ENCODE peak calls at places on chromosome 21, in seven cellular contexts. Z, D, E, B, H, L and C are unnamed samples.

GRCh38 chr21:16514316-16514715 is 784.5 kb downstream of the USP25 start:
- DNase-seq in Z (no peak), D (no peak), E (no peak), B (no peak), H (no peak), L (no peak), C (no peak)

GRCh38 chr21:37532868-37533780 is 166.6 kb downstream of the DYRK1A start:
- DNase-seq in Z (peak; percentile 68), D (no peak), E (no peak), B (no peak), H (no peak), L (peak; percentile 19), C (no peak)

GRCh38 chr21:43189936-43190335 is 21.1 kb downstream of the CRYAA start:
- DNase-seq in Z (no peak), D (peak; percentile 12), E (no peak), B (no peak), H (no peak), L (no peak), C (no peak)

GRCh38 chr21:43893536-43894205 is 28.6 kb downstream of the AGPAT3 start:
- DNase-seq in Z (no peak), D (no peak), E (no peak), B (no peak), H (no peak), L (no peak), C (no peak)

GRCh38 chr21:37665230-37666024 is 250.8 kb downstream of the KCNJ6 start:
- DNase-seq in Z (no peak), D (no peak), E (no peak), B (no peak), H (no peak), L (no peak), C (no peak)

GRCh38 chr21:28419811-28420210 is 572.9 kb downstream of the LTN1 start:
- DNase-seq in Z (no peak), D (no peak), E (no peak), B (no peak), H (no peak), L (no peak), C (no peak)

GRCh38 chr21:45104560-45104959 is 30.2 kb downstream of the ADARB1 start:
- DNase-seq in Z (no peak), D (no peak), E (no peak), B (no peak), H (no peak), L (peak; percentile 17), C (no peak)

GRCh38 chr21:36320421-36321324 is 676 bp downstream of the MORC3 start:
- DNase-seq in Z (peak; percentile 84), D (peak; percentile 87), E (peak; percentile 56), B (peak; percentile 64), H (peak; percentile 68), L (peak; percentile 79), C (peak; percentile 66)

GRCh38 chr21:45972716-45973474 is 8.7 kb upstream of the COL6A1 start:
- DNase-seq in Z (peak; percentile 89), D (peak; percentile 93), E (no peak), B (no peak), H (peak; percentile 75), L (peak; percentile 66), C (no peak)

GRCh38 chr21:27275294-27275927 is 308.5 kb upstream of the ADAMTS5 start:
- DNase-seq in Z (peak; percentile 71), D (no peak), E (no peak), B (no peak), H (peak; percentile 45), L (no peak), C (no peak)

GRCh38 chr21:31124005-31124404 is 85.7 kb upstream of the KRTAP19-8 start:
- DNase-seq in Z (no peak), D (no peak), E (peak; percentile 19), B (no peak), H (no peak), L (no peak), C (no peak)

GRCh38 chr21:45615145-45615711 is 28.3 kb upstream of the PCBP3 start:
- DNase-seq in Z (no peak), D (no peak), E (no peak), B (no peak), H (no peak), L (peak; percentile 70), C (peak; percentile 59)

GRCh38 chr21:39527664-39528381 is 76.1 kb downstream of the SH3BGR start:
- DNase-seq in Z (no peak), D (no peak), E (no peak), B (no peak), H (no peak), L (peak; percentile 34), C (no peak)

GRCh38 chr21:26925636-26926035 is 41.3 kb downstream of the ADAMTS5 start:
- DNase-seq in Z (no peak), D (no peak), E (no peak), B (no peak), H (no peak), L (no peak), C (no peak)